ENCODE peak calls at places on chromosomes 16 and 17, in four cellular contexts. Z is K562, X is IMR-90, Y is GM12878. Q is an unnamed sample.

GRCh38 chr16:28974007-28974436 is 556 bp upstream of the SPNS1 start:
- DNase-seq in Z (peak), X (peak), Y (no peak), Q (peak)

GRCh38 chr17:80101946-80102706 is 745 bp downstream of the GAA start:
- DNase-seq in Z (peak), X (peak), Y (no peak), Q (peak)

GRCh38 chr17:48025904-48026502 is 11.6 kb downstream of the COPZ2 start:
- DNase-seq in Z (no peak), X (no peak), Y (no peak), Q (peak)

GRCh38 chr16:88540346-88540977 is 29.7 kb upstream of the ZC3H18 start:
- DNase-seq in Z (no peak), X (no peak), Y (no peak), Q (no peak)

GRCh38 chr17:7747586-7747985 is 30.0 kb downstream of the DNAH2 start:
- DNase-seq in Z (no peak), X (peak), Y (no peak), Q (no peak)

GRCh38 chr16:14244344-14245010 is 173.4 kb downstream of the MRTFB start:
- DNase-seq in Z (no peak), X (peak), Y (no peak), Q (no peak)

GRCh38 chr16:11386791-11387546 is 41.7 kb downstream of the RMI2 start:
- DNase-seq in Z (peak), X (no peak), Y (no peak), Q (peak)

GRCh38 chr17:28726396-28726911 is 421 bp upstream of the TLCD1 start:
- DNase-seq in Z (no peak), X (peak), Y (no peak), Q (no peak)

GRCh38 chr17:60141111-60142018 is 8.4 kb upstream of the CA4 start:
- DNase-seq in Z (no peak), X (peak), Y (no peak), Q (no peak)

GRCh38 chr16:12214509-12214908 is 238.0 kb downstream of the SNX29 start:
- DNase-seq in Z (no peak), X (no peak), Y (no peak), Q (no peak)

GRCh38 chr16:5385115-5385514 is 287.5 kb upstream of the EEF2KMT start:
- DNase-seq in Z (no peak), X (no peak), Y (no peak), Q (no peak)

GRCh38 chr17:79205688-79206205 is 131.1 kb downstream of the ENGASE start:
- DNase-seq in Z (no peak), X (no peak), Y (no peak), Q (no peak)

DNA sequence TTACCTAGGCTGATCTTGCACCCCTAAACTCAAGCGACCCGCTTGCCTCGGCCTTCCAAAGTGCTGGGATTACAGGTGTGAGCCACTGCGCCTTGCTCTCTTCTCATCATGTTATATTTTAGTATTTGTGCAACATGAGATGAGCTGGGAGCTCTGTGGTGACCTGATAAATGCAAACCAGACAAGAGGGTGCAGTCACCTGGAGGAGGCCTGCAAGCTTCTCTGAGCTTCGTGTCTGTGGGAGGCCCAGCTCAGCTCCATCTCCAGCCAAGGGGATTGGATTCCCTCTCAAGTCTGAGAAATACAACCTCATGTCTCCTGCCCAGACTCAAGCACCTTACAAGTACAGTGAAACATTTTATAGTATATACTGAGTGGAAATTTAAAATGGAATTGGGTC is 3.2 kb downstream of the IGSF6 start:
- DNase-seq in Z (no peak), X (no peak), Y (no peak), Q (no peak)
- H3K4me3 ChIP-seq in Z (no peak), X (no peak), Y (no peak), Q (no peak)

GRCh38 chr17:81396722-81397313 is 1.6 kb downstream of the BAHCC1 start:
- DNase-seq in Z (no peak), X (no peak), Y (no peak), Q (peak)

GRCh38 chr17:81394831-81395599 is at the start of gene BAHCC1:
- DNase-seq in Z (peak), X (peak), Y (no peak), Q (peak)

GRCh38 chr17:81395600-81396277 is 482 bp downstream of the BAHCC1 start:
- DNase-seq in Z (no peak), X (no peak), Y (no peak), Q (no peak)

GRCh38 chr17:81397314-81398169 is 2.3 kb downstream of the BAHCC1 start:
- DNase-seq in Z (no peak), X (peak), Y (no peak), Q (peak)

DNA sequence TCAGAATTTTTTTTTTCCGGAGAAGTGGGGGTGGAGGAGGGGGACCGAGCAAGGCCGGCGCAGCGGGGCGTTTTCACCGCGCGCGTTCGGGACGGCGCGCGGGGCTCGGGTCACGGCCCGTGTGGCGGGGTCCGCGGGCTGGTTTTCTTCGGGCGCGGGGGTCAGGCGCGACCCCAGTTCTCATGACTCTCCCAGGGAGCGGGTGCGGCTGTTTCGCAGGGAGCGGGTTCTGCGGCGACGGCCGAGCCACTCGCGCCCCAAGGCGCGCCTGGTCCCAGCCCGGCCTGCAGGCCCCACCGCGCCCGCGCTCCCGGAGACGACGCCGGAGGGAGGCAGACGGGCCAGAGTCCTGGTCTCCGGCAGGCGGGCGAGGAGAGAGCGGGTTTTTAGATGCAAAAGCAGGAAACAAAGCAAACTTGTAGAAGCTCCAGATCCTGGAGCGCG is 1.0 kb downstream of the BAHCC1 start:
- DNase-seq in Z (no peak), X (no peak), Y (no peak), Q (no peak)
- TF ChIP-seq FOS in Z (no peak), X (no peak), Y (no peak), Q (no peak)

DNA sequence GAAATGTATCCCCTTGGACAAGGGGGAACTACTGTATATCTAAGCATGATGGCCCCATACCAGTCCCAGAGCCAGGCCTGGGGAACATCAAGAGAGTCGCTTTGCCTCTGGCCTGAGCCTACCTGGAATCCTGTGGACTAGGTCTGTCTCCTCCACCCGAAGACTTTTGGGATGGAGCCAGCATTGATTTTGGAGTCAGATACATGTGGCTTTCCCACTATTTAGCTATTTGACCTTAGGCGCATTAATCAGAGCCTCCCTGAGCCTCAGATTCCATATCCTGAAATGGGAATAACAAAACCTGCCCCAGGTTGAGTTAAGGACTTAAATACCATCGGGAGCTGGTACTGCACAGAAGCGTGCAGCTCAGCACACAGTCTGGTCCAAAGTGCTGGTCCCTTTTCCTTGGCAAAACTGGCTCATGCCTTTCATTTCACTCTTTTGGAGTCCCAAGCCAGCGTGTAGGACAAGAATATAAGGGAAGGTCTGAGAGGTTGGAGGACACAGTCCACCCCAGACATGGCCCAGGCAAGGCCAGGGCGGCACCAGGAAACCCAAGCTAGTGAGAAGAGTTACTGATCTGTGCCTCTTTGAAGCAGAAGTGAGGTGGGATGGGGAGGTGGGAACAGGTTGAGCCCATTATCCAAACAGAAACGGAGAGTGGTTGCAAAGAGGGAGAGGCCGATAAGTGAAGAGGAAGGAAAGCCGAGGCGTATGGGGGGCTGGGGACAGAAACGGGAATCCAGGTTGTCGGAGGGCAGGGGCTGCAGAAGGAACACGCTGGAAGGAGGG is 993 bp downstream of the FA2H start:
- DNase-seq in Z (no peak), X (no peak), Y (no peak), Q (no peak)
- H2AFZ ChIP-seq in Z (no peak), X (peak), Y (peak), Q (no peak)

GRCh38 chr16:2692948-2693651 is 10.8 kb downstream of the KCTD5 start:
- DNase-seq in Z (no peak), X (peak), Y (no peak), Q (no peak)
- H3K4me3 ChIP-seq in Z (no peak), X (no peak), Y (no peak), Q (no peak)

DNA sequence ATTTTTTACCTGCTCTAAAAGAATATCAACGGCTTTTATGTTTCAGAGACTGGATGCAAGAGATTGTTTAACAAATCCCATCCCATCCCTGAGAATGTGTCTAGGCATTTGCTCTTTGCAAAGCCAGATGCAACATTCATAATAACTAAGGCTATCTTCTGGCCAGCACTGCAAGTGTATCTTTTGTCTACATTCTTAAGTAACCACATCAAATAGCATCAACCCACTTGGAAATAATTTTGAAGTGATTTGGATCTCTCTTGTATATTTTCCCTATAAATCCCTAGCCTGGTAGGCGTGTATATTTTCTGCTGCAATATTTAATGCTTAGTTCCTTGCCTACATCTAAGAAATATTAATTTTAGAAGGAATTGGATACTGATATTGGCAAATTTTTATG is 64.3 kb downstream of the PIGL start:
- DNase-seq in Z (no peak), X (peak), Y (no peak), Q (no peak)
- TF ChIP-seq FOS in Z (no peak), X (peak), Y (no peak), Q (no peak)

GRCh38 chr16:69600202-69600601 is 34.4 kb downstream of the NFAT5 start:
- DNase-seq in Z (no peak), X (no peak), Y (no peak), Q (no peak)
- H2AFZ ChIP-seq in Z (no peak), X (no peak), Y (no peak), Q (no peak)

DNA sequence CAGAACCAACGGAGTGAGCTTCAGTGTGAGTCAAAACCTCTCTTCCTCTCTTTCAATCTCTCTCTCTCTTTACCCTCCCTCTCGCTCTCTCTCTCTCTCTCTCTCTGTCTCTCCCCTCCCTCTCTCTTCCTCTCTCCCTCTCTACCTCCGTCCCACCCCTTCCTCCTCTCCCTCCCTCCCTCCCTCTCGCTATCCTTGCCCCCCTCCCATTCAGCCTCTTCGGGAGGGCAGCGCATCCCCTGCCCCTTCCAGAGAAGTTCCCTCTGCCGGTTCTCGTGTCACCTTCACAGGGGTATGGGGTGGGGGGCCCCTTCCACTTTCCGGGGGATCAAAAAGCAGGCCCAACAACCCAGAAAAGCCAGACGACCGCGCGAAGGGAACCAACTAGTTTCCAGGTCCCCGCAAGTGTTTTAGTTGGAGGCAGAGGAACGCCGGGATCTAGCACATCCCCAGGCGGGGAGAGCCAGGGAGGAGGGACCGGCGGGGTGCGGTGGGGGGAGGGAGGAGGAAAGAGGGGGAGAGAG is 28.9 kb upstream of the RBFOX1 start:
- DNase-seq in Z (no peak), X (no peak), Y (no peak), Q (no peak)
- H3K4me3 ChIP-seq in Z (no peak), X (no peak), Y (no peak), Q (no peak)

Q was measured in endothelial cell of umbilical vein.